ENCODE peak calls at places on chromosomes 7 and 10, in five cellular contexts. K is spleen, O is transverse colon, S is HCT116, F is stomach. C is an unnamed sample.

GRCh38 chr7:100604976-100605911 is 3.1 kb downstream of the PCOLCE start:
- DNase-seq in K (peak; percentile 86), F (peak; percentile 68), S (no peak), O (peak; percentile 70), C (peak; percentile 80)

GRCh38 chr7:101436857-101437576 is 74.3 kb downstream of the COL26A1 start:
- DNase-seq in K (no peak), F (no peak), S (peak; percentile 37), O (peak; percentile 16), C (no peak)

GRCh38 chr10:128526793-128527375 is 400.7 kb upstream of the MKI67 start:
- DNase-seq in F (no peak), O (no peak), S (no peak), K (no peak), C (no peak)

GRCh38 chr10:110269641-110270318 is 34.9 kb downstream of the SMNDC1 start:
- DNase-seq in F (peak; percentile 28), K (no peak), S (no peak), O (peak; percentile 17), C (no peak)

GRCh38 chr7:74542558-74543117 is 88.9 kb downstream of the GTF2IRD1 start:
- DNase-seq in F (peak; percentile 70), K (no peak), S (no peak), O (no peak), C (no peak)

GRCh38 chr10:19347592-19347991 is 299.0 kb downstream of the MALRD1 start:
- DNase-seq in O (no peak), S (no peak), K (no peak), F (no peak), C (no peak)

GRCh38 chr10:101694674-101695403 is at the start of gene FBXW4:
- DNase-seq in S (no peak), O (peak; percentile 75), K (peak; percentile 93), F (peak; percentile 68), C (peak; percentile 71)

GRCh38 chr7:51847461-51848134 is 531.0 kb upstream of the COBL start:
- DNase-seq in K (no peak), S (no peak), O (no peak), F (no peak), C (no peak)

GRCh38 chr10:78212134-78212785 is 178.6 kb downstream of the RPS24 start:
- DNase-seq in F (no peak), S (no peak), O (no peak), K (no peak), C (peak; percentile 81)

GRCh38 chr10:44981172-44982113 is 2.8 kb upstream of the DEPP1 start:
- DNase-seq in O (no peak), F (no peak), S (peak; percentile 73), K (no peak), C (peak; percentile 83)

GRCh38 chr10:13371879-13372470 is 23.9 kb upstream of the SEPHS1 start:
- DNase-seq in K (peak; percentile 79), O (peak; percentile 73), S (peak; percentile 81), F (peak; percentile 76), C (peak; percentile 83)

GRCh38 chr10:90723416-90724068 is 134.3 kb downstream of the HTR7 start:
- DNase-seq in K (no peak), F (no peak), S (no peak), O (no peak), C (no peak)

DNA sequence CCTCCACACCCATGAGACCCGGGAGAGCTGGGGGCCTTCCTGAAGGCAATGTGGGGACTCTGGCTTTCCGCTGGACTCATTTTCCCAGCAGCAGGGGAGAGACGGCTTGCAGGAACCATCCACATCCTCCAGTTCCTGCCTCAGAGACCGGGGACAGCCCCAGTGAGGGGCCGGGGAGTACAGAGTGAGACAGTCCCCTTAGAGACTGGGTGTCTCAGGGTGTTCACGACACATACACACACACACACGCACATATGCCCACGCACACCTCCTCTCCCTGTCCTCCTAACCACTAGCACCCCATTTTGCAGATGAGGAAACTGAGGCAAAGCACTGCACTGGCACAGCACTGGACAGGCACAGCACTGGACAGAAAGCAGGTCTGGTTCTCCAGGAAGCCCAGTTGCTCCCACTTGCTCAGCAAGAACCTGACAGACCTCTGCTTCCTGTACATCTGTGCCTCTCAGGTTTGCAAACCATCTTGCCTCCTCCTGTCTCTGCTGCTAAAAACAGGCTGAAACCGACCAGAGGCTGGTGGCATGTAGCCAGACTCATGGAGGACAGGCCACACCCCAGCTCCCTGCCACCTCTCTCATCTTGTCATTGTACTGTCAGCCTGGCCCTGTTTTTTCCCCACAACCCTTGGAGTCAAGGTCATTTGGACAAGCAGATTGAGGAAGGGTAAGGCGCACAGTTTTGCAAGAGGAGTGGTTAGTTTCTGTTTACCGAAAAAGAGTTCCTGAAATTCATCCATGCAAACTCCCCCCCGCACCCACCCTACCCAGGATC is 8.0 kb upstream of the C10orf105 start:
- DNase-seq in F (peak; percentile 70), O (peak; percentile 89), S (no peak), K (peak; percentile 93), C (peak; percentile 87)
- TF ChIP-seq POLR2AphosphoS5 in F (no peak), O (peak; percentile 68), S (no peak), K (peak; percentile 28), C (peak; percentile 19)

DNA sequence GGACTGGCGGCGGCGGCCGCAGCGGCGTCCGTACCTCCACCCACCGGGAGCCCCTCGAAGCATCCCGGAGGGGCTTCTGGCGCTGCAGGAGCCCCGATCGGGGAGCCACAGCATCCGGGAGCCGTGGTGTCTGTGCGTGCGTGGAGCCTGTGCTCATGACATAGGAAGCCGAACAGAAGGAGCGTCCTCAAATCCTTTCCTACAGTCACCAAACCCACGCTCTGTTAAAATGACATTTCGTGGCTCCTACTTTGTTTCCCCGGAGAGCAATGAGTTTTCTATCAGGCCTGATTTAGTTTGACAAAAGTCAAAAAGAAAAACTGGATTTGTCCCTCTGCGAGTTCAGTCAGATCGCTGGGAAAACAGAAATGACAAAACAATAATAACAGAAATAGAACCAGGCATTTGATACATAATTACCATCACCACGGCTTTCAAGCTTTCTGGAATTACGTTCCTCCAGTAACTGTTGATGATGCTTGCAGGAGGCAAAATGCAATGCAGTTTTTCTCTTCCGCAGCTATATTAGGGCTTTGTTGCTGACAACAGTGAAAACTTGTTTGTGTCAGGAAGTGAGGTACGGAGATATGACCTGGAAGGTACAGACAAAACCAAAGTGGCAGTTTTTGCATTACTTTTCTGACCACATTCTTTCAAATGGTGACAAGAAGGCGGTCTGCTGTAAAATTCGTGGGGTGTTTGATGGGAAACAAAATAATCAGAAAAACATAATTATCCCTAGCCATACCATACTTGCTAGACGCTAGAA is 219.3 kb upstream of the MKLN1 start:
- DNase-seq in S (no peak), O (peak; percentile 19), K (peak; percentile 94), F (no peak), C (no peak)
- TF ChIP-seq POLR2A in S (no peak), O (peak; percentile 68), K (no peak), F (no peak), C (no peak)

DNA sequence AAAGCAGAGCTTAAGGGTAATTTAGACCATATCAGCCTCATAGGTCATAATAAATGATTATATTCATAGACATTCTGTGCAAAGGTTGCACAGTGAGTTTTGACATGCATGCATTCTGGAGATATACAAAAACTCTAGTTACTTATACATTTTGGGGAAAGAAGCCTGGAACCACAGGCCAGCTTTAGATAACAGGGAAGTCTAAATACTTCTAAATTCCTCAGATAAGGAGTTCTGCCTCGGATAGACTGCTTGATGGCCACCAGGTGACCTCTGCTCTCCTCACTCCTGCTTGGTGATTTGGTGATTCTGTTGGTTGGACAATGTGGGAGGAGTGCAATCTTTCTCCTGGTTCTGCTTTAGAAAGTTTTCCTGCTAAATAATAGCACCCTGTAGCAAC is 77.9 kb downstream of the SGMS1 start:
- DNase-seq in K (no peak), S (no peak), O (no peak), F (no peak), C (no peak)
- H3K4me1 ChIP-seq in K (peaks cover 66% of the 10 kb centered on the region), S (no peaks in the 10 kb centered on the region), O (no peaks in the 10 kb centered on the region), F (peaks cover 9% of the 10 kb centered on the region), C (peaks cover 25% of the 10 kb centered on the region)

GRCh38 chr10:22615819-22616499 is 98.4 kb downstream of the PIP4K2A start:
- DNase-seq in K (peak; percentile 92), S (no peak), O (peak; percentile 65), F (peak; percentile 68), C (peak; percentile 73)
- TF ChIP-seq POLR2AphosphoS5 in K (no peak), S (peak; percentile 30), O (no peak), F (no peak), C (no peak)

DNA sequence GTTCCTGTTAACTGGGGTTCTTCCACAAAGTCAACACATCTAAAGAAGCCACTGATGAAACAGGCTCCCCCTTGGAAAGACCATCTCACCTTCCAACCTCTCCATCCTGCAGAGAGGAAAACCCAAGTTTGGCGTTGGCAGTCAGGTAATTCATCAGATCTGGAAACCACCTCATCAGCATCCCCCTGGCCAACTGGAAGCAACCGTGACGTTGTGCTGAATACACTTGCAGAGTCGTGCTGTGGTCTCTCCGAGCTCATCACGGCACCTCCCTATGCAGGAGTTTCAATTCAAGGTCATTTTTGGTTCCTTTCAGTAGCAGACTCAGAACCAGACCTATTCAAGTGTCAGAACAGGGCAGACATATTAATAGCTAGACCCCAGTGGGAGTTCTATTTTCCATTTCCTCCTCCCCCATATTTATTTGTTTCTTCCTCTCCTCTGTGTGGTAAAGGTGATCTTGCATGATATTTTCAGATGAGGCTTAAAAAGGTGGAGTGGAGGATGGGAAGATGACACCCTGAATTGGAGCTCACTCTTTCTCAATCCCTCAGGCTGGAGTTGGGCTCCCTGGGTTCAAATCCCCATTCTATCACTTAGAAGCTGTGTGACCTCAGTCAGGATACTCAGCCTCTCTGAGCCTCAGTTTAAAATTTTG is 149.1 kb upstream of the ADO start:
- DNase-seq in S (no peak), F (no peak), K (no peak), O (no peak), C (no peak)
- TF ChIP-seq POLR2A in S (no peak), F (no peak), K (no peak), O (no peak), C (no peak)

DNA sequence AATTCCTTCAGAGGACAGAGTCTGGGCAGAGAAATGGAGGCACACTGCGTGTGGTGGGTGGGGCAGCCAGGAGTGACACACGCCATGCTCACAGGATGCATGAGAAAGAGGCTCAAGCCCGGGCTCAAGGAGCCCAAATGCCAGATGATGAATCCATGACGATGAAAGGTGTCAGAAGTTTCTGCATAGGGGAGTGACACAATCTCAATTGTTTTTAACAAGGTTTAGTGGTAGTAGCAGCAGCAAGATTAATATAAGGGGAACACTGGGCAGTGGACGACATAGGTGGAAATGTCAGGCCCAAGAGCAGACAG is 126.1 kb downstream of the TNS3 start:
- DNase-seq in S (no peak), O (no peak), K (no peak), F (no peak), C (no peak)
- H3K4me1 ChIP-seq in S (peaks cover 13% of the 10 kb centered on the region), O (peaks cover 52% of the 10 kb centered on the region), K (peaks cover 73% of the 10 kb centered on the region), F (peaks cover 42% of the 10 kb centered on the region), C (no peaks in the 10 kb centered on the region)

GRCh38 chr10:4296165-4296564 is 511.2 kb upstream of the KLF6 start:
- DNase-seq in O (no peak), S (no peak), F (no peak), K (no peak), C (no peak)

GRCh38 chr10:4306871-4307270 is 519.1 kb upstream of the AKR1E2 start:
- DNase-seq in O (no peak), F (peak; percentile 42), K (no peak), S (no peak), C (no peak)

GRCh38 chr10:4303045-4303444 is 518.0 kb upstream of the KLF6 start:
- DNase-seq in F (no peak), O (no peak), S (no peak), K (no peak), C (no peak)

DNA sequence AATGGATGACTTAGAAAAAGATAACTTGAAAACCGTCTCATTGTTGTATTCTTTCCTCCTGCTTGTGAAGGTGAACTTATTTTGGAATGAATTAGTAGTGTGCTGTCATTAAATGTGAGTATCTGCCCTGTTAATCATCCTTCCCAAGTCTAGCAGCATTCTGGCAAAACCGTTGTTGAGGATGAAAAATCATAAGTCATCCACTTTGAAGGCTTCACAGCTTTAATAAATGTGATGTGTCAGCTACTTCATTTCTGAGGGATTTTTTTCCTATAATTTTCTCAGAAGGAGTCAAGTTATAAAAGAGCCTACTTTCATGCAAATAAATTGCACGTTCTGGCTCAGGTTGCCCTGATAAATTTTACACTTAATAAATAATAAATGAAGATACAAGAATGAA is 516.3 kb upstream of the KLF6 start:
- DNase-seq in F (no peak), K (no peak), O (no peak), S (no peak), C (no peak)
- TF ChIP-seq POLR2AphosphoS5 in F (no peak), K (no peak), O (no peak), S (no peak), C (no peak)

C was measured in sigmoid colon.